ENCODE peak calls at places on chromosomes 11 and 22, in five cellular contexts. V is IMR-90, J is fibroblast of pulmonary artery, U is stomach, R is right lobe of liver. W is an unnamed sample.

GRCh38 chr11:95085117-95085825 is 4.4 kb upstream of the ENDOD1 start:
- DNase-seq in R (no peak), V (no peak), J (no peak), U (no peak), W (no peak)

GRCh38 chr11:22567759-22568158 is 57.9 kb downstream of the FANCF start:
- DNase-seq in V (no peak), R (no peak), J (no peak), U (no peak), W (no peak)

GRCh38 chr11:64409707-64410395 is 50.9 kb downstream of the RPS6KA4 start:
- DNase-seq in V (peak), U (no peak), R (no peak), J (no peak), W (peak)

GRCh38 chr22:24166811-24167210 is 14.5 kb upstream of the SUSD2 start:
- DNase-seq in V (no peak), J (no peak), U (no peak), R (no peak), W (no peak)

GRCh38 chr11:117876341-117877119 is at the start of gene FXYD6:
- DNase-seq in V (no peak), R (peak), J (no peak), U (no peak), W (peak)

GRCh38 chr11:9972917-9973504 is 309.1 kb downstream of the SWAP70 start:
- DNase-seq in U (no peak), V (peak), J (peak), R (no peak), W (peak)

GRCh38 chr22:42299586-42300285 is 29.3 kb upstream of the TCF20 start:
- DNase-seq in U (peak), J (no peak), R (no peak), V (no peak), W (no peak)

GRCh38 chr22:39773976-39774539 is 119.5 kb downstream of the ENTHD1 start:
- DNase-seq in J (no peak), V (peak), R (no peak), U (no peak), W (peak)

GRCh38 chr22:29427176-29427760 is 11.1 kb upstream of the RFPL1 start:
- DNase-seq in V (no peak), J (no peak), U (no peak), R (no peak), W (no peak)

GRCh38 chr11:126990716-126991480 is 9.7 kb downstream of the KIRREL3 start:
- DNase-seq in J (peak), V (peak), R (no peak), U (no peak), W (no peak)

GRCh38 chr22:37676691-37677627 is 1.5 kb downstream of the LGALS1 start:
- DNase-seq in R (peak), J (peak), V (peak), U (peak), W (peak)

GRCh38 chr11:132028380-132029240 is 658.2 kb downstream of the NTM start:
- DNase-seq in U (peak), J (peak), V (peak), R (no peak), W (peak)

GRCh38 chr11:87454246-87454645 is 416.5 kb downstream of the TMEM135 start:
- DNase-seq in J (no peak), U (peak), V (peak), R (no peak), W (no peak)

GRCh38 chr11:61827573-61828378 is at the start of gene FADS2:
- DNase-seq in J (peak), U (peak), V (peak), R (peak), W (peak)

GRCh38 chr11:63763506-63764200 is 4.9 kb downstream of the ZFTA start:
- DNase-seq in J (no peak), U (no peak), V (no peak), R (peak), W (peak)

GRCh38 chr11:46332093-46332567 is 15.1 kb upstream of the DGKZ start:
- DNase-seq in J (no peak), U (no peak), R (no peak), V (no peak), W (no peak)
- H3K4me3 ChIP-seq in J (no peak), U (peak), R (no peak), V (no peak), W (no peak)

DNA sequence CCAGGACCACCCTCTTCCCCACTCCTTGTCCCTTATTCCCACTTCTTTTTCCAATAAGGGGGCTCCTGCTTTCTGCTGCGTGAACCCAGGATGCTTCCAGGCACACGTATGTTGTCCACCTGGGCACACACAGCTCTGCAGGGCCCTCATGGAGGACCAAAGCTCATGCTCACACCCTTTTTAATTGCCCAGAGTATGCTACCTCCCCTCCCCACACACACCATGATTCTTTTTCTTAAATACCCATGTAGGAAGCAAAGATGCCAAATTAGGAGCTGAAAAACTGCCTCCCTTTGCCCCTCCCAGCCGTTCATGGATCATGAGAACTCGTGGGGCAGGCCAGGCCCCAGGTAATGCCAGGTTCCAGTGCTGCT is 5.1 kb downstream of the NECTIN1 start:
- DNase-seq in R (no peak), U (no peak), J (no peak), V (no peak), W (no peak)
- H3K4me3 ChIP-seq in R (no peak), U (no peak), J (no peak), V (no peak), W (no peak)

DNA sequence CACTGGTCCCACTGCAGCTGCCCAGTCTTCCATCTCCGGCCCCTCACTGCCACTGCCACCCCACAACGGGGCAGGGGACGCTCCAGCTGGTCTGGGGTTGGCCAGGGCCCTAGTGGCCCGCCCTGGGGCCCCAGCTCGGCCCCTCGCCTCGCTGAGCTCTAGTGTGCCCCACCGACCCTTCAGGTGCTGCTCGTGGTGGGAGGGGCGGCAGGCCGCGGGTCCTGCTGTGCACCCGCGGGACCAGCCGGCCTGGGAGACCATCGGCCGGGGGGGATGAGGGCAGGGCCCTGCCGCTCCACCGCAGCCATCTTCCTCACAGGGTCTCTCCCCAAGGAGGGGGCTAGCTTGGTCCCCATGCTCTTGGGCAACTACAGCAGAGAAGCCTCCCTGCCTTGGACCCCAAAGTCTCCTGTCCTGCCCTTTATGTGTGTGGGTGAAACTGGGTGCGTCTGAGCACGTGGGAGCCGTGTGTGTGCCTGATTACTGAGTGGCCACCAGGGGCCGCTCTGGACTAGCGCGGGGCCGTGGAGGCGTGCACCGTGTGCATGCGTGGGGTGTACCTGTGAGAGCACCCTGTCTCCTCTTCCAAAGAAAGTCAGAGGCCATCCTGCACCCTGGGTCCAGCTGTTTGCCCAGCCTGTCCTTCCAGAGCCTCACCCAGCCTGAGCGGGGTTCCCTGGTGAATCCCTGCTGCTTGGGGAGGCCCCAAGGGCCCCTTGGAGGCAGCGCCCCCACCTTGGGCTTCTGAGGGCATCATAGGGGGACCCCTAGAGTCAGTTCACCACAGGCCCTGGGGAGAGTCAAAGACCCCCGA is 6.0 kb upstream of the ACR start:
- DNase-seq in U (peak), J (peak), R (peak), V (peak), W (peak)
- H3K4me3 ChIP-seq in U (peak), J (no peak), R (no peak), V (no peak), W (no peak)

GRCh38 chr11:79471071-79471470 is 30.2 kb upstream of the TENM4 start:
- DNase-seq in R (no peak), J (no peak), V (no peak), U (no peak), W (no peak)

GRCh38 chr11:79472736-79473536 is 32.1 kb upstream of the TENM4 start:
- DNase-seq in R (no peak), V (no peak), J (no peak), U (no peak), W (no peak)
- H3K4me3 ChIP-seq in R (no peak), V (no peak), J (no peak), U (no peak), W (no peak)

DNA sequence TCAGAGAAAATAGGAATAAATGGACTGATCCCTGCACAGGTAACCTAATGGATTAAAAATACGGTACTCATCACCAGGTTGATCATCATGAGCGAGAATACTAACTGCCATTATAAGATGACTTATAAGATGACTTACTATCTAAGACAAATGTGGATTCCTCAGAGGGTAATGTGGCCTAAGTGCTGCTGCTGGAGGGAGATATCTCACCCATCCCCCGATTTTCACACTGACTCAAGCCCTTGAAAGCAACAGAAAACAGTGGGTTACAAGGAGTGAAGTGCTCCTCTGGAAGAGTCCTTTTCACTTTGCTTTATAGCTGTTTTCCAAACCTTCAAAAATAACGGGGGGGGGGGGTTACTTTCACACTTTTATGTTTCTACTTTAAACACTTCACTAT is 920 bp downstream of the TMEM218 start:
- DNase-seq in R (no peak), U (no peak), J (no peak), V (no peak), W (peak)
- H3K4me3 ChIP-seq in R (no peak), U (peak), J (peak), V (no peak), W (peak)

GRCh38 chr11:96294289-96294688 is 48.7 kb downstream of the MAML2 start:
- DNase-seq in U (no peak), R (no peak), J (no peak), V (no peak), W (no peak)
- H3K4me3 ChIP-seq in U (no peak), R (no peak), J (no peak), V (no peak), W (no peak)